ENCODE peak calls at places on chromosomes 11 and 22, in four cellular contexts. F is HepG2, X is WTC11, L is GM12878. S is an unnamed sample.

GRCh38 chr22:48893288-48894063 is 934.2 kb downstream of the BRD1 start:
- DNase-seq in F (no peak), X (no peak), L (no peak), S (no peak)

GRCh38 chr11:18987454-18988231 is 48.4 kb upstream of the MRGPRX1 start:
- DNase-seq in F (no peak), X (no peak), L (no peak), S (no peak)

GRCh38 chr11:86134580-86135318 is 65.9 kb upstream of the PICALM start:
- DNase-seq in F (peak; percentile 34), X (no peak), L (no peak), S (peak; percentile 87)

GRCh38 chr11:117387992-117388765 is 60.5 kb downstream of the CEP164 start:
- DNase-seq in F (no peak), X (no peak), L (no peak), S (no peak)

GRCh38 chr11:38005597-38005996 is 1407.6 kb upstream of the RAG2 start:
- DNase-seq in F (no peak), X (no peak), L (no peak), S (no peak)

GRCh38 chr11:27904358-27905055 is 203.4 kb downstream of the KIF18A start:
- DNase-seq in F (no peak), X (no peak), L (no peak), S (no peak)

GRCh38 chr22:24107668-24108067 is 73.6 kb upstream of the SUSD2 start:
- DNase-seq in F (no peak), X (no peak), L (no peak), S (no peak)

GRCh38 chr11:118238947-118239346 is 13.2 kb downstream of the MPZL3 start:
- DNase-seq in F (no peak), X (no peak), L (no peak), S (no peak)

GRCh38 chr11:66106786-66107599 is 36.9 kb downstream of the PACS1 start:
- DNase-seq in F (peak; percentile 42), X (no peak), L (no peak), S (no peak)

GRCh38 chr22:30127749-30128166 is 47.5 kb downstream of the HORMAD2 start:
- DNase-seq in F (no peak), X (no peak), L (no peak), S (no peak)

GRCh38 chr11:78857688-78858087 is 283.0 kb upstream of the NARS2 start:
- DNase-seq in F (no peak), X (no peak), L (no peak), S (no peak)

GRCh38 chr11:125638315-125638714 is 13.4 kb downstream of the CHEK1 start:
- DNase-seq in F (peak; percentile 29), X (no peak), L (no peak), S (no peak)

GRCh38 chr22:25881353-25881752 is 139.4 kb downstream of the MYO18B start:
- DNase-seq in F (no peak), X (no peak), L (no peak), S (no peak)

GRCh38 chr11:13042873-13043338 is 33.8 kb downstream of the RASSF10 start:
- DNase-seq in F (peak; percentile 71), X (no peak), L (no peak), S (no peak)

GRCh38 chr11:13040969-13041561 is 31.9 kb downstream of the RASSF10 start:
- DNase-seq in F (no peak), X (no peak), L (no peak), S (peak; percentile 40)

GRCh38 chr11:13046626-13047570 is 37.8 kb downstream of the RASSF10 start:
- DNase-seq in F (no peak), X (no peak), L (no peak), S (no peak)

GRCh38 chr11:13045734-13046133 is 36.6 kb downstream of the RASSF10 start:
- DNase-seq in F (no peak), X (no peak), L (no peak), S (no peak)

DNA sequence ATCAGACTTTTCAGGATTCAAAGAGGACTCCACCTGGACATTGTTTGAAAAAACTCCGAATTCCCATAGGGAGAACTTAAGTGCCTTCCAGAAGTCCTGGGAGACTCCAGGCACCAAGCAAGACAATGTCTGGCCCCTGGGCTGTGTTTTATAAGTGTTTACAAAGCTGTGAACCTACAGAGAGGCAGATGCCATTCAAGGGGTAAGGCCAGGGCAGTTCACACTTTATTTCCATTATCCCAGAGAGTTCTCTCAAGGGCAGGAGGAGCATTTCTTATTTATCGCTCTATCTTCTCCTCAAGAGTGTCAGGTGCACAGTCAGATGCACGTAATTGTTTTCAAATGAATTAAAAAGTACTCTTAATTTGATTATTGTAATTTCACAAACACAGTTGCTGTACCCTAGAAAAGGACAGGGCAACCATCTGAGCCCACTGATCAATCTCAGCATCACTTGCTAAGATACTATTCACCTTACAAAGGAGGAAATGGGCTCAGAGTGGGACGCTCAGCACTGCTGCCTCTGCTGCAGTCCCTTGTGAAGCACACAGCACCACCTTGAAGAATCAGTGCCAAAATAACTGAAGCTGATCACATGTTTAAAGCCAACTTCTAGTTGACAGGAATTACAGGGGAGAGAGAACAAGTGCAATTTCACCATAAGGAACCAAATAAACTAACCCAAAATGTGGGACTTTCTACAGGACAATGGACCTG is 35.0 kb downstream of the RASSF10 start:
- DNase-seq in F (no peak), X (no peak), L (no peak), S (no peak)
- TF ChIP-seq CREM in F (no peak), X (no peak), L (no peak), S (no peak)

GRCh38 chr11:43830928-43831440 is 49.6 kb upstream of the ALKBH3 start:
- DNase-seq in F (peak; percentile 82), X (no peak), L (no peak), S (no peak)
- TF ChIP-seq CREM in F (no peak), X (no peak), L (no peak), S (no peak)

DNA sequence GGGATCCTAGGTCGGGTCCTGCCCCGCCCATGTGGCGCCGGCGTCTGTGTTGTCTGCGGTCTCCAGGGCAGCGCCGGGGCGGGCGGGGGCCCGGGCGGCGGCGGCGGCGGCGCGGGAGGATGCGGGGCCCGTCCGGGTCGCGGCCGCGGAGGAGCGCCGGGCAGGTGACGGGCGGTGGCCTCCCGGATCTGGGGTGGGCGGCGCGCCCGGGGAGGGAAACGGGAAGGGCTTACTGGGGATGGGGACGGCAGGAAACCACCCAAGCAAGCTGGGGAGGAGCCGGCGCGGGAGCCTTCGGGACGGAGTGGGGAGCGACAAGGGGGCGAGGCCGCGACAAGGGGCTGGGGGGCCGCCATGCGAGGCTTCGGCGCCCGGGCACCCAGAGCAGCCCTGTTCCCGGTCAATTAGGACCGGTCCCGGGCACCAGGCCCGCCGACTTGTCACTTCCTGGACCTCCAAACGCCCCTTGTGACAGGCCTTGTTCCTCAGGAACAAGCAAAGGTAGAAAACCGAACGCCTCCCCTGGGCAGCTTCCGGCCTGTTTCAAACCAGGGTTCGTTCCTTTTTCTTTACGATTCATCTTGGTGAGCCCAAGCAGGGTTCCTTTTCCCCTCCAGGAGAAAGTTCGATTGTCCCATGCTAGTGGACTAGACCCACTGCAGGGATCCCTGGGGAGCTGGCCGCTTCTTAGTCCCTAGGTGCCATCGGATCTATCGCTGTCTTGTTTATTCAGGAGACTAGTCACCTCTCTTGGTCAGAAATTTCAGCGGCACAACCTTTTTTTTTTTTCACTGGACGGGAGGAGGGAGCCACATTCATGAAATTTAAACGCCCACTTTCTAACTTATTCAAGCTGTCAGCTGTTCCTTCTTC is 486 bp downstream of the JHY start:
- DNase-seq in F (peak; percentile 7), X (peak; percentile 74), L (no peak), S (peak; percentile 8)
- TF ChIP-seq CREM in F (no peak), X (no peak), L (no peak), S (no peak)

DNA sequence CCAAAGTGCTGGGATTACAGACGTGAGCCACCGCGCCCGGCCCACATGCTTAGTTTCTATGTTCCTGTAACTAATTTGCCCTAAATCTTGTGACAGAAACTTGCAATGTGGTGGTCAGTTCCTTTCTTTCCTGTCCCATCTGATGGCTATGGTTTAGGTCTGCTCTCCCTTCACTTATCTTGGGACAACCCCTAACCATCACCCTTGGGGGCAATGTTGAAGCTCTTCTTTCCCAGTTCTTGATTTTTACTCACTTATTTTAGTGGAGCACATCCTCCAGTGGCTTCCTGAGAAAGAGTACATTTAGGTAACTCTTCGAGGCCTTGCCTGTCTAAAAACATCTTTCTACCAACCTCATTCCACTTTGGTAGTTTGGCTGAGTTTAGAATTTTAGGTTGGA is 7.3 kb downstream of the SREBF2 start:
- DNase-seq in F (no peak), X (no peak), L (no peak), S (no peak)
- TF ChIP-seq CREM in F (no peak), X (no peak), L (no peak), S (no peak)

GRCh38 chr11:131592734-131593133 is 222.3 kb downstream of the NTM start:
- DNase-seq in F (no peak), X (no peak), L (no peak), S (no peak)
- TF ChIP-seq CREM in F (no peak), X (no peak), L (no peak), S (no peak)

DNA sequence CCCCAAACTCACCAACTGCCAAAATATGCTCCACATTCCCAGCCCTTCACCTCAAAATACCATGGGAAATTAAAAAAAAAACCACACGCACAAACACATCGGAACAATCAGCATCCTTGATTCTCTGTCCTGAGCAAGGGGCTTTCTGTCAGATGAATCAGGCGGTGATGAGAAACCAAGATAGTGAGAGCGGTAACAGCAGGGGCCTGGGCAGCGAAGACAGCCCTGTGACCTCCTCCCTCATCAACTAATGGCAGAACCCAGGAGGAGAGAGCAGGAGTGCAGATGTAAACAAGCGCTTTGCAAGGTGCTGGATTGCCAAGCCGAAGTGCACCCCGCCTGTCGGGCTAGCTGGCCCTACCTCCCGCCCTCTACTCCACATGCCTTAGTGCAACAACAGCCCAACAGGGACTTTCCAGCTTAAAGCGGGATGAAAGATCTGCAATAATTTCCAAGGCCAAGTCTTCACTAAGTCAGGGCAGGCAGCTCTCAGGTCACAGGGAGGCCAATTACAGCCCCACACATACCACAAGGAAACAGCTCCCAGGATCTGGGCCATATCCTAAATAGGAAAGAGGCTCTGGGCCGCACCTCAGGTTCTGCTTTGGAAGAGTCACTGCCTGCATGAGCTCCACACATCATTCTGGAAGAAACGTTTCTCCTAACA is 72.2 kb upstream of the BID start:
- DNase-seq in F (no peak), X (no peak), L (no peak), S (no peak)
- TF ChIP-seq CREM in F (no peak), X (no peak), L (no peak), S (no peak)

GRCh38 chr11:60842688-60843605 is 1.0 kb downstream of the CCDC86 start:
- DNase-seq in F (no peak), X (no peak), L (no peak), S (no peak)
- TF ChIP-seq CREM in F (no peak), X (no peak), L (no peak), S (peak; percentile 28)

DNA sequence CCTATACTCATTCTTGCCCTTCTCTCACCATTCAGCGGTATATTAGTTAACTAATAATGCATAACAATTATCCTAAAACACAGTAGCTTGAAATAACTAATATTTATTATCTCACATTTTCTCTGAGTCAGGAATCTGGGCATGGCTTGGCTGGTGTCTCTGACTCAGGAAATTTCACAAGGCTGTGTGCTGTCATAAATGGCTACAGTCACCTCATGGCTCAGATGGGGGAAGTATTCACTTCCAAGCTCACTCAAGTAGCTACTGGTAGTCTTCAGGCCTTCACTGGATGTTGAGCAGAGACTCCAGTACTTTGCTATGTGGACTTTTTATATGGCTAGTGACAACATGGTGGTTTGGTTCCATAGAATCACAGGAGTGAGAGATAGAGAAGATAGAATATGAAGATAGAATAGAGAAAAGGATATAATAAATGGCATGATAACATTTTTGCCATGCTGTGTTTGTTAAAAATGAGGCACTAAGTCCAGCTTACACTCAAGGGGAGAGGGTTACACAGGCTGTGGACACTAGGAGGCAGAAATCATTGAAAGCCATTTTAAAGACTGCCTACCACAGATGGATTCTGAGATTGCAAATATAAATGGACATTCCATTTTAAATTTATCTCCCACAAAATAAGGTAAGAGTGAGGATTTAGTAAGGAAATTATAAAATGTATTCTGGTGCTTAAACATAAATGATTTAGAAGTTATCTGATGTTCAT is 997.8 kb upstream of the CHORDC1 start:
- DNase-seq in F (no peak), X (no peak), L (no peak), S (no peak)
- TF ChIP-seq CREM in F (no peak), X (no peak), L (no peak), S (no peak)

GRCh38 chr11:122758974-122759373 is 79.3 kb upstream of the CRTAM start:
- DNase-seq in F (no peak), X (no peak), L (no peak), S (no peak)
- TF ChIP-seq CREM in F (no peak), X (no peak), L (no peak), S (no peak)

S was measured in K562.